ENCODE peak calls at places on chromosomes 11 and 22, in four cellular contexts. T is HS-5; P is astrocyte of the spinal cord; H is activated CD8-positive, alpha-beta memory T cell treated with anti-CD3 and anti-CD28 coated beads, Interleukin-2, amount 50 U/mL, for 4 hours. B is an unnamed sample.

GRCh38 chr11:45209904-45210699 is 63.7 kb downstream of the PRDM11 start:
- DNase-seq in T (no peak), P (peak; percentile 71), H (no peak), B (peak; percentile 5)

GRCh38 chr22:47816121-47816915 is 1053.9 kb downstream of the TBC1D22A start:
- DNase-seq in T (no peak), P (no peak), H (no peak), B (no peak)

GRCh38 chr11:34379081-34379480 is 21.3 kb upstream of the ABTB2 start:
- DNase-seq in T (no peak), P (peak; percentile 52), H (no peak), B (no peak)

GRCh38 chr22:20834206-20834605 is 24.4 kb downstream of the PI4KA start:
- DNase-seq in T (no peak), P (no peak), H (no peak), B (no peak)

GRCh38 chr22:37675930-37676571 is 615 bp downstream of the LGALS1 start:
- DNase-seq in T (no peak), P (no peak), H (no peak), B (no peak)

GRCh38 chr22:50734343-50734771 is 3.6 kb upstream of the ACR start:
- DNase-seq in T (no peak), P (no peak), H (peak; percentile 4), B (no peak)

GRCh38 chr11:131759140-131759539 is 388.7 kb downstream of the NTM start:
- DNase-seq in T (no peak), P (peak; percentile 28), H (no peak), B (no peak)

GRCh38 chr11:64097468-64098317 is 62.0 kb downstream of the FLRT1 start:
- DNase-seq in T (no peak), P (no peak), H (no peak), B (no peak)

GRCh38 chr11:70647188-70648166 is 249.1 kb downstream of the CTTN start:
- DNase-seq in T (no peak), P (no peak), H (no peak), B (no peak)

GRCh38 chr11:111733655-111734088 is 32.5 kb downstream of the PPP2R1B start:
- DNase-seq in T (no peak), P (peak; percentile 6), H (no peak), B (no peak)

GRCh38 chr11:88886796-88887195 is 179.0 kb downstream of the GRM5 start:
- DNase-seq in T (peak; percentile 26), P (peak; percentile 8), H (peak; percentile 17), B (no peak)

GRCh38 chr11:124793466-124794278 is 6.5 kb downstream of the MSANTD2 start:
- DNase-seq in T (no peak), P (peak; percentile 43), H (peak; percentile 21), B (peak; percentile 23)

GRCh38 chr11:26571861-26572654 is at the start of gene MUC15:
- DNase-seq in T (no peak), P (no peak), H (no peak), B (no peak)

GRCh38 chr11:100550298-100550697 is 136.8 kb upstream of the ARHGAP42 start:
- DNase-seq in T (no peak), P (no peak), H (no peak), B (no peak)

GRCh38 chr22:33932997-33933396 is 12.7 kb upstream of the LARGE1 start:
- DNase-seq in T (no peak), P (no peak), H (no peak), B (no peak)

GRCh38 chr11:76385903-76386302 is 4.8 kb downstream of the GVQW3 start:
- DNase-seq in T (no peak), P (peak; percentile 37), H (no peak), B (peak; percentile 55)

GRCh38 chr11:122440783-122441701 is 214.5 kb upstream of the UBASH3B start:
- DNase-seq in T (no peak), P (no peak), H (no peak), B (no peak)

GRCh38 chr11:130403301-130403804 is 25.1 kb downstream of the ADAMTS8 start:
- DNase-seq in T (peak; percentile 67), P (peak; percentile 87), H (no peak), B (peak; percentile 81)

GRCh38 chr11:108780119-108780518 is 115.2 kb downstream of the DDX10 start:
- DNase-seq in T (no peak), P (no peak), H (no peak), B (no peak)

GRCh38 chr11:132358573-132358953 is 988.1 kb downstream of the NTM start:
- DNase-seq in T (no peak), P (no peak), H (no peak), B (no peak)

B was measured in astrocyte of the cerebellum.